ENCODE peak calls at places on chromosome 11, in four cellular contexts. H is fibroblast of mammary gland, U is nucleus accumbens, D is NCI-H146. F is an unnamed sample.

GRCh38 chr11:125153837-125154236 is 10.7 kb upstream of the PKNOX2 start:
- DNase-seq in H (no peak), U (no peak), D (no peak), F (no peak)

GRCh38 chr11:94786264-94787126 is 18.3 kb downstream of the AMOTL1 start:
- DNase-seq in H (peak), U (no peak), D (no peak), F (no peak)

GRCh38 chr11:129090056-129090455 is 102.1 kb downstream of the ARHGAP32 start:
- DNase-seq in H (peak), U (no peak), D (no peak), F (no peak)

GRCh38 chr11:131924001-131924400 is 553.6 kb downstream of the NTM start:
- DNase-seq in H (peak), U (no peak), D (no peak), F (no peak)

GRCh38 chr11:17272823-17273222 is 3.7 kb upstream of the NUCB2 start:
- DNase-seq in H (no peak), U (no peak), D (no peak), F (no peak)

GRCh38 chr11:12045914-12046635 is 37.6 kb upstream of the DKK3 start:
- DNase-seq in H (peak), U (no peak), D (no peak), F (no peak)

GRCh38 chr11:40797981-40798380 is 661.5 kb downstream of the LRRC4C start:
- DNase-seq in H (no peak), U (no peak), D (no peak), F (no peak)

GRCh38 chr11:19770277-19770676 is 57.6 kb downstream of the NAV2 start:
- DNase-seq in H (no peak), U (no peak), D (no peak), F (no peak)

GRCh38 chr11:87022254-87022653 is 15.5 kb upstream of the TMEM135 start:
- DNase-seq in H (no peak), U (no peak), D (no peak), F (no peak)

GRCh38 chr11:2515401-2516275 is 70.8 kb downstream of the KCNQ1 start:
- DNase-seq in H (no peak), U (no peak), D (no peak), F (no peak)

GRCh38 chr11:64238076-64238475 is 2.8 kb upstream of the FKBP2 start:
- DNase-seq in H (no peak), U (no peak), D (peak), F (no peak)

GRCh38 chr11:89495951-89496350 is 4.8 kb upstream of the NOX4 start:
- DNase-seq in H (peak), U (no peak), D (no peak), F (no peak)

GRCh38 chr11:79168530-79169110 is 272.2 kb downstream of the TENM4 start:
- DNase-seq in H (no peak), U (no peak), D (no peak), F (no peak)

GRCh38 chr11:100776212-100776896 is 89.3 kb downstream of the ARHGAP42 start:
- DNase-seq in H (peak), U (no peak), D (no peak), F (no peak)

GRCh38 chr11:29351301-29351873 is 665.4 kb downstream of the KCNA4 start:
- DNase-seq in H (no peak), U (no peak), D (no peak), F (no peak)